ENCODE peak calls at places on chromosomes 2 and 18, in eight cellular contexts. T is colonic mucosa, Z is transverse colon, Y is bronchial epithelial cell, V is right atrium auricular region, P is fibroblast of lung, F is Peyer's patch, M is MM.1S. E is an unnamed sample.

GRCh38 chr2:201699384-201699783 is 940 bp upstream of the MPP4 start:
- DNase-seq in T (no peak), Z (no peak), Y (no peak), V (no peak), P (peak; percentile 10), F (no peak), M (no peak), E (no peak)

GRCh38 chr2:42372474-42372787 is 11.4 kb upstream of the COX7A2L start:
- DNase-seq in T (no peak), Z (no peak), Y (no peak), V (no peak), P (no peak), F (no peak), M (no peak), E (no peak)

GRCh38 chr2:151946856-151947523 is 118.8 kb upstream of the ARL5A start:
- DNase-seq in T (peak; percentile 39), Z (peak; percentile 12), Y (peak; percentile 32), V (no peak), P (peak; percentile 6), F (peak; percentile 52), M (peak; percentile 42), E (peak; percentile 3)

GRCh38 chr2:109701362-109701761 is 87.2 kb downstream of the SOWAHC start:
- DNase-seq in T (no peak), Z (no peak), Y (no peak), V (no peak), P (peak; percentile 82), F (no peak), M (no peak), E (no peak)

GRCh38 chr2:231894566-231895380 is 31.4 kb downstream of the NPPC start:
- DNase-seq in T (no peak), Z (no peak), Y (no peak), V (no peak), P (no peak), F (peak; percentile 34), M (peak; percentile 53), E (no peak)

GRCh38 chr18:1806884-1807615 is 764.3 kb downstream of the METTL4 start:
- DNase-seq in T (no peak), Z (no peak), Y (no peak), V (no peak), P (no peak), F (no peak), M (no peak), E (no peak)

GRCh38 chr2:66145490-66145889 is 289.4 kb upstream of the MEIS1 start:
- DNase-seq in T (no peak), Z (no peak), Y (no peak), V (no peak), P (no peak), F (no peak), M (no peak), E (no peak)

GRCh38 chr2:45014016-45014702 is 4.9 kb upstream of the SIX2 start:
- DNase-seq in T (no peak), Z (peak; percentile 32), Y (peak; percentile 50), V (no peak), P (peak; percentile 20), F (no peak), M (no peak), E (peak; percentile 36)

GRCh38 chr18:23951206-23951605 is 63.3 kb upstream of the TTC39C start:
- DNase-seq in T (no peak), Z (no peak), Y (no peak), V (no peak), P (no peak), F (no peak), M (no peak), E (no peak)

GRCh38 chr2:25506226-25506625 is 164.5 kb upstream of the DNMT3A start:
- DNase-seq in T (no peak), Z (no peak), Y (peak; percentile 53), V (no peak), P (no peak), F (no peak), M (no peak), E (no peak)

GRCh38 chr2:27713201-27713600 is 49.5 kb downstream of the SLC4A1AP start:
- DNase-seq in T (no peak), Z (no peak), Y (no peak), V (peak; percentile 23), P (no peak), F (no peak), M (no peak), E (no peak)

GRCh38 chr18:24964213-24964612 is 387.8 kb downstream of the ZNF521 start:
- DNase-seq in T (peak; percentile 60), Z (peak; percentile 22), Y (peak; percentile 23), V (no peak), P (no peak), F (peak; percentile 71), M (peak; percentile 66), E (no peak)

GRCh38 chr2:138787053-138787666 is 7.0 kb upstream of the NXPH2 start:
- DNase-seq in T (no peak), Z (no peak), Y (peak; percentile 39), V (no peak), P (peak; percentile 31), F (no peak), M (peak; percentile 49), E (peak; percentile 59)

GRCh38 chr18:57666818-57667497 is 45.3 kb upstream of the NARS1 start:
- DNase-seq in T (no peak), Z (no peak), Y (peak; percentile 51), V (peak; percentile 46), P (peak; percentile 19), F (no peak), M (no peak), E (no peak)

DNA sequence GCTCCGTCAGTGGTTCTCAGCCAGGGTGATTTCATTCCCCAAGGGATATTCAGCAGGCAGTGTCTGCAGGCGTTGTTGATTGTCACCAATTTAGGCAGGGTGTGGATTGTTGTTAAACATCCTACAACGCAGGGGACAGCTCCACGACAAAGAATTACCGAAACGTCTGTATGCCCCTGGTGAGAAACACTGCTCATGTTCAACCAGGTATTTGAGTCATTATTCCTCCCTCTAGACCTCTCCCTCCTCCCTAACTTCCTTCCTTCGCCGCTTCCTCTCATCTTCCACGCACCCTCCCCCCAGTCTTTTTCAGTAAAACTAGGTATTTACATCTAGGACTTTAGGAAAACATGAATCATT is 50.8 kb downstream of the NCK2 start:
- DNase-seq in T (no peak), Z (no peak), Y (no peak), V (no peak), P (no peak), F (no peak), M (no peak), E (no peak)
- H3K4me3 ChIP-seq in T (no peak overlapping the region), Z (no peak overlapping the region), Y (no peak overlapping the region), V (no peak overlapping the region), P (no peak overlapping the region), F (no peak overlapping the region), M (peak overlapping the region; percentile 40), E (no peak overlapping the region)

GRCh38 chr2:198316231-198316630 is 511.8 kb downstream of the PLCL1 start:
- DNase-seq in T (no peak), Z (no peak), Y (no peak), V (no peak), P (no peak), F (no peak), M (no peak), E (no peak)

GRCh38 chr2:198312621-198313483 is 508.5 kb downstream of the PLCL1 start:
- DNase-seq in T (no peak), Z (peak; percentile 35), Y (no peak), V (no peak), P (no peak), F (no peak), M (no peak), E (no peak)

GRCh38 chr2:198315791-198316190 is 511.4 kb downstream of the PLCL1 start:
- DNase-seq in T (no peak), Z (no peak), Y (no peak), V (no peak), P (no peak), F (no peak), M (no peak), E (no peak)

GRCh38 chr2:198316852-198317395 is 512.5 kb downstream of the PLCL1 start:
- DNase-seq in T (peak; percentile 64), Z (peak; percentile 42), Y (no peak), V (no peak), P (no peak), F (no peak), M (no peak), E (no peak)

DNA sequence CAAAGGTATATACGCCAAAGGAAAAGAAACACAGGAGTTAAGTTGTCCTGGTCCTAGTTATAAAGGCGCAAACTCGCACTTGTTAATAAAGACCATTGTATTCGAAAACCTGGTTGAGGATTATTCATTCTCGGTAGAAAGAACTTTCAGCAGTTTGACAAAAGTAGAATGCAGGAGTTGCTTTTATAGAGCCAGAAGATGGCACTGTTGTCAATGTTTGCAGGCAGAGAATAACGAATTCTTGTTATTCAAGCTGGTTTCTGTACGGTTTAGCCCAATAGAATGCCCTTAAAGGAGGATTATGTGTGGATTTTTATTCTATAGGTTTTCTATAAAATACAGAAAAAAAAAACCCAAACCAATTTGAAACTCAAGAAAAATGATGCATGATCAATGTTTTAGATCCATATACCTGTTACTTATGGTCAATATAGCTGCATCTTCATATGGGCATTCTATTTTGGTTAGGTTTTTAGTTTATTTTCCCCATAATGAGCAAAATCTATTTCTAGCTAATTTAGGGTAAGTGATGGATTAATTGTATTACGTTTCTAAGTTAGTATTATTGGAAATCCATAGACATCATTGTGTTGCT is 510.3 kb downstream of the PLCL1 start:
- DNase-seq in T (peak; percentile 58), Z (no peak), Y (peak; percentile 48), V (no peak), P (peak; percentile 53), F (no peak), M (peak; percentile 60), E (peak; percentile 69)
- TF ChIP-seq CTCF in T (peak; percentile 47), Z (peak; percentile 48), Y (peak; percentile 64), V (peak; percentile 25), P (peak; percentile 83), F (peak; percentile 70), M (peak; percentile 77), E (peak; percentile 64)

DNA sequence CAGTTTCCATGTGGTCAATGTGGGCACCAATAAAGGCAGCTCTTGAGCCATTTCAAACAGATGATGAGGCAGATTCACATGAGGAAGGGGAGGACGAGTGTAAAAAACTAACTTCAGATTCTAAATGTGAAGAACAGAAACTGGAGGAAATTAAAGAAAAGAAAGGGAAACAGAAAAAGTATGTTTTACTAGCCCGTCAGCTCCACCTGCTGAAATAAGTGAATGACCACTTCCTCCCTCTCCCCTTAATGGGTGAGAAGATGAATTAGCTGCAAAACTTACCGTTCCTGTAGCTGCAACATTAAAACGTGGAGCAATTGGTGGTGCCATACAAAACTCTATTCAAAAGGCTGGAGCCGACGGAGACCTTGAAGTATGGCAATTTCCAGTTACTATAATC is 203.5 kb downstream of the UXS1 start:
- DNase-seq in T (no peak), Z (no peak), Y (no peak), V (no peak), P (no peak), F (no peak), M (peak; percentile 47), E (no peak)
- H3K4me3 ChIP-seq in T (no peak overlapping the region), Z (no peak overlapping the region), Y (no peak overlapping the region), V (no peak overlapping the region), P (no peak overlapping the region), F (no peak overlapping the region), M (no peak overlapping the region), E (no peak overlapping the region)

DNA sequence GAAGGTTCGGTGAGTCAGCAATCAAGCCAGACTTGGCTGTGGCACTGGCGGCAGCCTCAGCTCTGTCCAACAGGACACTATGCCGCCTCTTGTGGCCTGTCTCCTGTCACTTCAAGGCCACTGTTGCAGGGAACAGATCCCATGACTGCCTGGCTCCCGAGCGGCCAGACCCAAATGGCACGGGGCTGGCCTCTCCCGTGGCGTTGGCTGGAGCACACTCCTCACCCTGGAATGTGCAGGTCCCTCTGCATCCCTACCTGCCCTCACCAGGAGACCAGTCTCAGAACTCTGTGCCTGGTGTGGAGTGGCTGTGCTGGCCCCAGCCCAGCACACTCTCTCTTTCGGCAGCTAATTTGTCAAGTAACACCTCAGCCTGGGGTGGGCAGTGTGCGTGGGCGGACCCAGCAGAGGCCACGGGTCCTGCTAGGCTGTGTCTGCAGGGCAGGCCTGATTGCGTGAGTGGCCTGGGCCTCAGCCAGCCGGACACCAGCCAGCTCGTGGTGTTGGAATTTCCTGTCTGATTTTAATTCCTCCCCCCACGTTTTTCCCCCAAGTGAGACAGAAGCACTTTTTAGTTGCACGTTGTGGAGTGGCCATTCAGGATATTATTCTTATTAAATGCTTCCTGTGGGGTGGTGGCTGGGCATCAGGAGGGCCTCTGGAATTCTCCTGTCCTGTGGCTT is 179.3 kb downstream of the GLI2 start:
- DNase-seq in T (peak; percentile 49), Z (peak; percentile 56), Y (peak; percentile 79), V (peak; percentile 92), P (peak; percentile 95), F (peak; percentile 63), M (no peak), E (peak; percentile 86)
- TF ChIP-seq CTCF in T (no peak), Z (no peak), Y (no peak), V (no peak), P (no peak), F (no peak), M (no peak), E (no peak)

E was measured in astrocyte of the spinal cord.